ENCODE peak calls at places on chromosomes 6 and 20, in six cellular contexts. N is IMR-90, G is H9, M is neuronal stem cell, V is H1, F is trophoblast cell. Q is an unnamed sample.

GRCh38 chr6:122798099-122798641 is 9.1 kb downstream of the SMPDL3A start:
- DNase-seq in N (peak), G (no peak), M (no peak), V (no peak), F (no peak), Q (peak)

GRCh38 chr6:50145125-50145524 is 95.4 kb upstream of the DEFB112 start:
- DNase-seq in N (peak), G (no peak), M (no peak), V (no peak), F (no peak), Q (peak)

GRCh38 chr20:44019638-44020335 is 105.1 kb downstream of the TOX2 start:
- DNase-seq in N (peak), G (no peak), M (no peak), V (no peak), F (no peak), Q (peak)

GRCh38 chr6:93494057-93494456 is 74.7 kb upstream of the EPHA7 start:
- DNase-seq in N (no peak), G (no peak), M (no peak), V (no peak), F (no peak), Q (no peak)

GRCh38 chr20:45419188-45420091 is 3.5 kb downstream of the PIGT start:
- DNase-seq in N (peak), G (no peak), M (no peak), V (peak), F (peak), Q (peak)

GRCh38 chr6:137269347-137269746 is 50.2 kb upstream of the IFNGR1 start:
- DNase-seq in N (no peak), G (no peak), M (no peak), V (no peak), F (no peak), Q (no peak)

GRCh38 chr6:21856844-21857243 is 263.3 kb downstream of the SOX4 start:
- DNase-seq in N (peak), G (no peak), M (no peak), V (no peak), F (peak), Q (peak)

GRCh38 chr6:96394727-96395126 is 126.9 kb upstream of the UFL1 start:
- DNase-seq in N (no peak), G (no peak), M (no peak), V (no peak), F (no peak), Q (no peak)

GRCh38 chr6:14943116-14943515 is 302.8 kb upstream of the JARID2 start:
- DNase-seq in N (no peak), G (no peak), M (no peak), V (no peak), F (no peak), Q (no peak)

GRCh38 chr20:40563296-40563950 is 125.6 kb downstream of the MAFB start:
- DNase-seq in N (no peak), G (no peak), M (no peak), V (no peak), F (no peak), Q (peak)

GRCh38 chr6:23154159-23154558 is 584.8 kb downstream of the HDGFL1 start:
- DNase-seq in N (no peak), G (no peak), M (no peak), V (no peak), F (no peak), Q (no peak)

GRCh38 chr20:34559311-34560140 is 1.0 kb downstream of the MAP1LC3A start:
- DNase-seq in N (no peak), G (peak), M (no peak), V (no peak), F (no peak), Q (no peak)
- H3K14ac ChIP-seq in N (peak), G (no peak), M (no peak), V (no peak), F (no peak), Q (no peak)

GRCh38 chr6:75347797-75348610 is 63.4 kb upstream of the TMEM30A start:
- DNase-seq in N (peak), G (no peak), M (no peak), V (no peak), F (no peak), Q (no peak)

GRCh38 chr6:75350156-75350555 is 65.6 kb upstream of the TMEM30A start:
- DNase-seq in N (no peak), G (no peak), M (no peak), V (no peak), F (no peak), Q (no peak)

GRCh38 chr6:75348882-75349261 is 64.3 kb upstream of the TMEM30A start:
- DNase-seq in N (no peak), G (no peak), M (no peak), V (no peak), F (no peak), Q (no peak)

GRCh38 chr6:75350808-75351207 is 66.2 kb upstream of the TMEM30A start:
- DNase-seq in N (no peak), G (no peak), M (no peak), V (no peak), F (peak), Q (no peak)

GRCh38 chr6:75349262-75349984 is 64.8 kb upstream of the TMEM30A start:
- DNase-seq in N (peak), G (peak), M (peak), V (peak), F (no peak), Q (peak)
- H2BK120ac ChIP-seq in N (no peak), G (peak), M (no peak), V (peak), F (peak), Q (no peak)

GRCh38 chr20:50286174-50286511 is 95.5 kb downstream of the CEBPB start:
- DNase-seq in N (no peak), G (no peak), M (no peak), V (no peak), F (no peak), Q (no peak)

GRCh38 chr20:50286609-50287008 is 96.0 kb downstream of the CEBPB start:
- DNase-seq in N (peak), G (peak), M (no peak), V (no peak), F (no peak), Q (peak)

GRCh38 chr20:50288128-50288623 is 97.5 kb downstream of the CEBPB start:
- DNase-seq in N (no peak), G (no peak), M (no peak), V (no peak), F (no peak), Q (no peak)

GRCh38 chr20:50285376-50286173 is 94.9 kb downstream of the CEBPB start:
- DNase-seq in N (peak), G (no peak), M (no peak), V (no peak), F (no peak), Q (peak)

DNA sequence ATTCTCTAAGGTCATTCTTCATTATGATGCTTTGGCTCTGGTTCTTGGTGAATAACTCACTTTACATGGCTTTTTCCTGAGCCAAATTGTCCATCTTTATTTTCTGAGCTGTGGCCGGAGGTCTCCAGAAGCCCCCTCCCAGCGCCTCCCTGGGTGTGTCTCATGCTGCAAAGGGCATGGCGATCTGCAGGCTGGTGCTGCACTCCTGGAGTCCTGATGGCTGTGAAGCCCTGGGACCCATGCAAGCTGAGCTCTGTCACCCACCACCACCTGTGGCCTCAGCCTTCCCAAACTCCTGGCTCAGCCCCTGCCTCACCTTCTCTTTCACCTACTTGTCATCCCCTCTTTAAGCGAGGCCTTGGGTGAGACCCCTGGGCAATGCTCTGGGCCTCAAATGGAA is 96.9 kb downstream of the CEBPB start:
- DNase-seq in N (no peak), G (no peak), M (no peak), V (no peak), F (no peak), Q (no peak)
- H2AK5ac ChIP-seq in N (peak), G (no peak), M (peak), V (no peak), F (no peak), Q (peak)

DNA sequence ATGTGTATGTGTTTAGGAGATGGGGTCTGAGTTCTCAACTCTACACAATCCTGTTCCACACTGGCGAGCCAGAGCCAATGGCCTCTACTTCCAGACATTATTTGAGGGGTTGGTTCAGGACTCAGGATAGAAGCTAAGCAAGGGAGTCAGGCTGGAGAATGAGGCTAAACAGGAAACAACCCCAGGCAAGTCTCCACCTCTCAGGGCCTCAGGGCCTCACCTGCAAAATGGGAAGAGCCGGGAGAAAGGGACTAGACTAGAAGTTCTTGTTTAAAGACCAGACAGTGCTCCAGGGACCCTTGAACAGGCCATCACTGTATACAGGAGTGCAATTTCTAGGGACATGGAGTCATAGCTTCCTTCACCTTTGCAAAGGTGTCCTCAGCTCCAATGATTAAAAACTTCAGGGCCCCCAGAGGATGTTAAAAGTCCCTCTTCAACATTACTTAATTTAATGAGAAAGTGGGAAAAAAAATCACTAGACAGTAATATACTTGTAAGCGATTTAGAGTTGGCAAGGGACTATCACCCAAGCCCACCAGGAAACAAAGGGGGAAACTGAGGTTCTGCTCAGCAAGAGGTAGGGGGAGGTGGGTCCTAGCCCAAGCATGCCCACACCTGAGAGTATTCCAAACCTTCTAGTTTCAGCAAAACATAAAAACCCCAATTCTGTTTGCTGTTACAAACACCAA is 41.7 kb downstream of the ZMYND8 start:
- DNase-seq in N (no peak), G (no peak), M (no peak), V (no peak), F (peak), Q (no peak)
- H3K14ac ChIP-seq in N (peak), G (peak), M (no peak), V (no peak), F (no peak), Q (no peak)

GRCh38 chr20:47357296-47358051 is 975 bp upstream of the ZMYND8 start:
- DNase-seq in N (peak), G (peak), M (no peak), V (peak), F (peak), Q (peak)

GRCh38 chr20:47358052-47358671 is 1.7 kb upstream of the ZMYND8 start:
- DNase-seq in N (no peak), G (no peak), M (no peak), V (no peak), F (no peak), Q (no peak)

GRCh38 chr20:47360207-47360488 is 3.6 kb upstream of the ZMYND8 start:
- DNase-seq in N (peak), G (no peak), M (no peak), V (no peak), F (peak), Q (peak)

GRCh38 chr20:47359533-47360206 is 3.2 kb upstream of the ZMYND8 start:
- DNase-seq in N (no peak), G (no peak), M (no peak), V (no peak), F (no peak), Q (no peak)

GRCh38 chr20:47358672-47359532 is 2.4 kb upstream of the ZMYND8 start:
- DNase-seq in N (peak), G (peak), M (no peak), V (no peak), F (peak), Q (peak)
- H2BK120ac ChIP-seq in N (peak), G (no peak), M (peak), V (peak), F (peak), Q (peak)

DNA sequence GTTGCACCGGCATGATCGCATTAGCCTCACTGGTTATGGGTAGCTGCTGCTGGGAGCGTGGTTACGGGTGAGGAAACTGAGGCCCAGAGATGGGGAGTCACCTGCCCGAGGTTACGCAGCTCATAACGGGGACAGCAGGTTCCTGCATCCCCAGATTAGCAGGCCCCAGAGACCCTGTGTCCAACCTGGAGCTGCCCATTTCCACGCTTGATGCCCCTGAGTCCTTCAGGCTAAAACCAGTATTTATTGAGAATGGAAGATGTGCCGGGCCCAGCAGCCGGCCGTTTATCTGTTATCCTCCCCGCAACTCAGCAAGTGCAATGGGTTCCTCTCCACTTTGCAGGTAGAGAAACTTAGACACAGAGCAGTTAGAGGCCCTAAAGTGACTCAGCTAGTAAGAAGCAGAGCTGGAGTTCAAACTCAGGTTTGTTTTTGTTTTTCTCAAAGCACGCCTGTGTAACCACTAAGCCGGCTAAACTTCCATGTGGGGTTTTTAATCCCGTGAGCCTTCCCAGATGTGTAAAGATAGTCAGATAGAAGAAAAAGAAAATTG is 681 bp downstream of the PFDN4 start:
- DNase-seq in N (peak), G (no peak), M (no peak), V (no peak), F (peak), Q (peak)
- H2AK5ac ChIP-seq in N (peak), G (no peak), M (peak), V (peak), F (peak), Q (no peak)

DNA sequence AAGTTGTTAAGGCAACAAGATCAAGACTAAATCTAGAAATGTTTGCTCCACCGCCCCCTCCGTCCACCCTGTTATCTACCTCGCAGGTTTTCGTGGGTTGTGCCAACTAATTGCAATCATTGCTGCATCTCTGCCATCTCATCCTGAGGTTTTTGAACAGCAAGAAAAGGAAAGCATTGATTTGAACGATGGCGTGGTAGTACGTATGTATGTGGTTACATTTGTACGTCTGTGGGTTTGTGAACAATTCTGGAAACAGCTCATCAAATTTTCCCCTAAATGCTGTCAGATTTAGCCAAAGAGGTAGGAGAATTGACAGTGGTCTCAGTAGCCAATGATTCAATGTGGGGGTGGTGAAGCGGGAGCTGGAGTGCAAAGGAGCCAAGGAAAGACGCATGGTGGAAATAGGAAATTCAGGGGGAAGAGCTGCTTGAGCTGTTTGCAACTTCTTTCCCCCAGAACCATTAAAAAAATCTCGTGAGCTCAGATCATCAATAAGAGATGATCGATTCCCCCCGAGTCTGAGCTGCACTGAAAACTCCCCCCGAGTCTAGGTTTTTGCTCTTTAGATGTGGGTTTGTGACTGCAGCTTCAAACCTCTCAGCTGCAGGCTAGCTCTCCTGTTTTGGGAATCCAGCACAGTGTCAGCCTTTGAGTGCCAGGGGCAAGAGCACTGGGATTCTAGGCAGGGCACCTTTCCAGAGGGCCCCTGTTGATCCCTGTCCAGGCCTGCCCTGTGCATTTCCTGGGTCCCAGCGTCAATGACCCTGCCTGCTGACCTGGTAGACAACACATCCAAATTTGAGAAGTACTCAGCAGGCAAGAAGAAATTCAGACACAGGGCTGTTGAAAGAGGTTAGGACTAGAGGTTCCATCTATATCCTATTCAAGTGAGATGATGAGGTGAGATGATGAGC is 72.6 kb upstream of the LY86 start:
- DNase-seq in N (no peak), G (no peak), M (no peak), V (no peak), F (no peak), Q (no peak)
- H3K14ac ChIP-seq in N (no peak), G (no peak), M (no peak), V (no peak), F (no peak), Q (no peak)

DNA sequence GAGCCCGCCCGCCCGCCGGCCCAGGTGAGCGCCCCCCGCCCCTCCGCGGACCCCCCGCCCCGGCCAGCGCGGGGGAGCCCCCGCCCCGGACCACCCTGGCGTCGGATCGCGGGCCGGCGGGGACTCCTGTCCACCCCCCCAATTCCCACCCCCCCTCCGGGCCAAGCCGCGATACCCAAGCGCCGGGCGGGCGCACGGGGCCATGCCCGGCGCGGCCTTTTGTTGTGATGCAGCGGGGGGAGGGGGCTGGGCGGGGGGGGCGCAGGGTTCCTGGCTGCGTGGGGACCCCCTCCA is 239 bp downstream of the SRC start:
- DNase-seq in N (no peak), G (no peak), M (no peak), V (no peak), F (no peak), Q (no peak)
- H2BK120ac ChIP-seq in N (no peak), G (no peak), M (peak), V (no peak), F (peak), Q (peak)

Q was measured in mesenchymal stem cell.